ENCODE peak calls at places on chromosomes 3 and 15, in four cellular contexts. L is K562, S is A549, O is HepG2. X is an unnamed sample.

GRCh38 chr3:50617911-50618481 is 1.0 kb downstream of the MAPKAPK3 start:
- DNase-seq in O (no peak), L (no peak), S (no peak), X (no peak)

GRCh38 chr3:9916734-9917680 is at the start of gene IL17RC:
- DNase-seq in O (peak), L (peak), S (peak), X (no peak)

GRCh38 chr3:179416681-179417080 is 34.6 kb downstream of the GNB4 start:
- DNase-seq in S (no peak), L (no peak), O (no peak), X (no peak)

GRCh38 chr3:16286161-16286560 is 21.1 kb downstream of the OXNAD1 start:
- DNase-seq in S (no peak), L (no peak), O (no peak), X (no peak)

GRCh38 chr15:67968564-67969440 is 85.3 kb upstream of the PIAS1 start:
- DNase-seq in O (no peak), L (no peak), S (no peak), X (no peak)

GRCh38 chr3:105868450-105868744 is 415 bp downstream of the CBLB start:
- DNase-seq in O (peak), S (peak), L (peak), X (no peak)

GRCh38 chr3:32355892-32356291 is 35.8 kb upstream of the CMTM7 start:
- DNase-seq in S (no peak), O (no peak), L (no peak), X (no peak)

GRCh38 chr3:97070302-97070701 is 255.9 kb downstream of the EPHA6 start:
- DNase-seq in S (no peak), L (no peak), O (no peak), X (no peak)

GRCh38 chr3:27910456-27910855 is 188.3 kb upstream of the EOMES start:
- DNase-seq in S (no peak), O (no peak), L (no peak), X (no peak)

GRCh38 chr3:187748050-187748481 is 2.8 kb upstream of the BCL6 start:
- DNase-seq in S (peak), L (peak), O (peak), X (no peak)

GRCh38 chr3:32392530-32393302 is 1.1 kb downstream of the CMTM7 start:
- DNase-seq in O (no peak), S (peak), L (no peak), X (no peak)

GRCh38 chr3:186570096-186570940 is at the start of gene DNAJB11:
- DNase-seq in S (peak), L (peak), O (peak), X (peak)

GRCh38 chr3:129312021-129312639 is 33.5 kb downstream of the HMCES start:
- DNase-seq in O (no peak), S (no peak), L (no peak), X (no peak)

GRCh38 chr3:136937886-136938285 is 19.9 kb upstream of the IL20RB start:
- DNase-seq in S (no peak), O (no peak), L (no peak), X (no peak)

GRCh38 chr3:136939489-136939888 is 18.3 kb upstream of the IL20RB start:
- DNase-seq in S (no peak), O (no peak), L (no peak), X (no peak)

GRCh38 chr3:136942796-136943195 is 15.0 kb upstream of the IL20RB start:
- DNase-seq in L (no peak), S (no peak), O (no peak), X (no peak)

GRCh38 chr3:136937175-136937574 is 20.6 kb upstream of the IL20RB start:
- DNase-seq in O (no peak), S (no peak), L (no peak), X (no peak)

DNA sequence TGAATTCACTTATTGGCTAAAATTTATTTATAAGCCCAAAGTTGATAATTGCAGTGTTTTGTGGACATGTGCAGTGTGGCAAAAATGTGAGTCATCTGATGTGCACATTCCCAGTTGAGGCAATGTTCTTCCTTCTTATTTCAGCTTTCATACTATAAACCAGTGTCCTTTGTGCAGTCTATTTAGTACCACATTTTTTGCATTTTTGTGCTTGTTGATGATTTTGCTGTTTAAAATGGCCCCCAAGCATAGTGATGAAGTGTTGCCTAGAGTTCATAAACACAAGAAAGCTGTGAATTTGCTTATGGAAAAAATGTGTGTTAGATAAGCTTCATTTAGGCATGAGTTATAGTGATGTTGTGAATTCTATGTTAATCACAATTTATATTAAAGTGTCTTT is 19.4 kb upstream of the IL20RB start:
- DNase-seq in L (no peak), S (no peak), O (no peak), X (no peak)
- TF ChIP-seq CHD4 in L (no peak), S (no peak), O (no peak), X (no peak)

GRCh38 chr3:124762612-124763011 is 32.4 kb downstream of the UMPS start:
- DNase-seq in O (no peak), L (no peak), S (no peak), X (no peak)

GRCh38 chr3:124764746-124765145 is 34.5 kb downstream of the UMPS start:
- DNase-seq in S (no peak), L (no peak), O (no peak), X (no peak)

GRCh38 chr3:124765197-124765596 is 34.9 kb downstream of the UMPS start:
- DNase-seq in S (no peak), L (no peak), O (no peak), X (no peak)

GRCh38 chr3:124763206-124763605 is 33.0 kb downstream of the UMPS start:
- DNase-seq in S (no peak), L (no peak), O (no peak), X (no peak)

DNA sequence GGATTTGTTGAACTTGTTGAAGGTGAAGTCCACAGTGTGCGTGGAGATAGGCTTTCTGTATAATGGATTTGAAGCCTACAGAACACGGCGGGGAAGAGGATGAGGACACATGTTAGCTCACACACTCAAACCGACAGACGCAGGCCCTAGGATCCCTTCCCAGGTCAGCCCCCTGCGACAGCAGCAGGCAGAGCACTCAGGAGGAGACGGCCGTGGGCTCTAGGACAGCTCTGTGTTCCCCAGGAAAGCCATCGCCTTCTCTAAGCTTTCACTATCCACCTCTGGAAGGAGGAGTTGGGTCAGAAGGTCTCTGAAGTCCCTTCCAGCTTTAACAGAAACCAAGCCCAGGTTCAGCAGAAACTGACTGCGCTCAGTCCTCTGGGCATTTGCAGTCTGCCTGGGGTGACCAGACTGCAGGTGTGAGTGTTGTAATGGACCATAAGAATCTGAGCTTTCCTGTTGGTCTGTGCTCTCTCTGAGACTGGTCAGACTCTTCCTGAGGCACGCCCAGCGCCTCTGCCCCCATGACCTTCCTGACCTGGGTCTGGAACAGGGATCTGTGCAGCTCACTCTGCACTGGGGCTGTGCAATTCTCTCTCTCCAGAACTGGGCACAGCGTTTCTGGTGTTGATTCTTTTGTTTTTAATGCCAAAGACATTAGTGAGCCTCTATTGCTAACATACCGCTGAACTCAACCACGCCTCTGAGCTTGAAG is 33.5 kb downstream of the UMPS start:
- DNase-seq in L (no peak), S (no peak), O (no peak), X (no peak)
- TF ChIP-seq CHD4 in L (no peak), S (no peak), O (no peak), X (no peak)

GRCh38 chr3:37892917-37893595 is 31.4 kb downstream of the CTDSPL start:
- DNase-seq in O (peak), L (no peak), S (no peak), X (no peak)
- TF ChIP-seq CHD4 in O (no peak), L (no peak), S (no peak), X (no peak)

GRCh38 chr3:127448671-127449070 is 141.9 kb downstream of the TPRA1 start:
- DNase-seq in L (no peak), S (no peak), O (no peak), X (no peak)

GRCh38 chr3:127450331-127450730 is 140.2 kb downstream of the TPRA1 start:
- DNase-seq in S (no peak), O (no peak), L (no peak), X (no peak)

GRCh38 chr3:127449489-127450212 is 140.9 kb downstream of the TPRA1 start:
- DNase-seq in L (no peak), S (no peak), O (no peak), X (no peak)

GRCh38 chr3:127446756-127447155 is 143.8 kb downstream of the TPRA1 start:
- DNase-seq in L (no peak), O (no peak), S (no peak), X (no peak)

DNA sequence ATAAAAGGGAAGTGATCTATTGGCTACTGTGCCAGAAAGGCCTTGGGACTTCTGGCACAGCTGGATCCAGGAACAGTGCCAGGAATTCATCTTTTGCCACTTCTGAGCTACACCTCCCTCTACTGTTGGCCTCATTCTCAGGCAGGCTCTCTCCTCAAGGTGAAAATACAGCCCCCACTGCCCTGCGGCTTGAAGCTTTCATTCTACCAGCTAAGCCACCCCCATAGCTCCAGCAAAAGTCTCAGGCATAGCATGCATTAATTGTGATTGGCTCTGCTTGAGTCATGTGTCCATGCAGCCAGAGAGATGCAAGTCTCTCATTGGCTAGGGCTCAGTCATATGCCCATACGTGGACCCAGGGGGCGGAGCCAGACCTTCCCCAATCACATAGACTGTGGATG is 142.4 kb downstream of the TPRA1 start:
- DNase-seq in L (peak), O (no peak), S (no peak), X (no peak)
- TF ChIP-seq CHD4 in L (no peak), O (no peak), S (no peak), X (no peak)

GRCh38 chr15:84911879-84912660 is 27.6 kb downstream of the SLC28A1 start:
- DNase-seq in O (peak), L (no peak), S (peak), X (no peak)
- TF ChIP-seq CHD4 in O (no peak), L (no peak), S (no peak), X (no peak)

GRCh38 chr3:159882367-159882766 is 106.3 kb upstream of the IL12A start:
- DNase-seq in L (no peak), S (no peak), O (no peak), X (no peak)

GRCh38 chr3:159881828-159882309 is 106.8 kb upstream of the IL12A start:
- DNase-seq in O (no peak), S (no peak), L (no peak), X (no peak)

GRCh38 chr3:159884661-159885402 is 103.8 kb upstream of the IL12A start:
- DNase-seq in L (peak), S (peak), O (peak), X (no peak)

GRCh38 chr3:159881208-159881607 is 107.4 kb upstream of the IL12A start:
- DNase-seq in S (no peak), L (no peak), O (no peak), X (no peak)

DNA sequence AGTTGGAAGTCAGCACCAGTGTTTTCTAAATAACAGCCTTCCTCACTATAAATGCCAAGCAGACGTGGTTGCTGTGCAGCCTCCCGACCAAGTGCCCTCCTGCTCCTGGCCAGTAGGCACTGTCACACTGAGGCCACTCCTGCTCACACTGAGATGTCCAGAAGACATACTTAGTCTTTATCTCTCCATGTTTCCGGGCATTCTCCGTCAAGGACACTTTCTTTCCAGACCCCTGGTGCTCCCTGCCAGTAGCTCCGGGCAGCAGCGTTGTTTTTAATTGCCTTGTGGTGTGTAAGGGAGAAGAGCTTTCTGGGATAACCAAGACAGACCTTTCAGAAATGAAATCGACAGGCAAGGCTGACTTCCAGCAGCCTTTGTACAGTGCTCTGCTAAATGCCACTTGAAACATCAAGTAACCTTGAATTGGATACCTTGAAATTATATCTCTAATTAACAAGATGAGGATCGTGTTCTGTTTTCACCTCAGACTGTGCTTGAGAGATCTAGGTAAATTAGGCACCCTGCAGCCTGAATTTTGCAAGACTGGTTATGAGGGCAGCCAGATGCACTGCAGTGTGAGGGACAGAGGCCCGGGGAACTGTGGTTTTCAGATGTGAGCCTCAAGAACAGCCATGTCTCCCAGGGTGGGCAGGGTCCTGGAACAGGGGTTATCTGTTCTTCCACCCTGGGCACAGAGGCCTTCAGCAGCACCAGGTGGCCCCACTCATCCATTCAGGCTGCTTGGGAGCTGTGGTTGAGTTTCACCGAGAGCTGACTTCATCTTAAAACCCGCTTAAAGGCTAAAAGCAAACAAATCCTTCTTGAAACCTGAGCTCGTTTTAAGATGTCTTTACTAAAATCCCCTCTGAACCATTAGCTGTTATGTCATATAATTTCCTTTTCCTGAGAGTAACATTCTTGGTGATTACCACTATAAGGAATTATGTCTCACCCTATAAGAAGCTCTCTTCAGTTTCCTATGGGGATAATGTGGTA is 105.6 kb upstream of the IL12A start:
- DNase-seq in O (no peak), S (no peak), L (no peak), X (no peak)
- TF ChIP-seq CHD4 in O (no peak), S (no peak), L (no peak), X (no peak)

X was measured in GM12878.